ENCODE peak calls at places on chromosomes 12 and 14, in nine cellular contexts. P, F, A, U, N, Q, G, K and L are unnamed samples.

GRCh38 chr12:5085896-5086295 is 42.2 kb downstream of the KCNA5 start:
- DNase-seq in P (peak), F (peak), A (no peak), U (no peak), N (peak), Q (no peak), G (no peak), K (no peak), L (no peak)

GRCh38 chr12:6306599-6307220 is 3.8 kb upstream of the PLEKHG6 start:
- DNase-seq in P (no peak), F (no peak), A (peak), U (no peak), N (no peak), Q (no peak), G (no peak), K (peak), L (no peak)

GRCh38 chr12:126093911-126094310 is 1028.7 kb downstream of the AACS start:
- DNase-seq in P (peak), F (no peak), A (no peak), U (no peak), N (peak), Q (no peak), G (no peak), K (peak), L (no peak)

GRCh38 chr14:60168841-60169240 is 3.6 kb upstream of the DHRS7 start:
- DNase-seq in P (no peak), F (no peak), A (no peak), U (no peak), N (no peak), Q (no peak), G (no peak), K (no peak), L (peak)

GRCh38 chr14:35480119-35480769 is 53.7 kb upstream of the INSM2 start:
- DNase-seq in P (no peak), F (peak), A (no peak), U (no peak), N (peak), Q (no peak), G (no peak), K (peak), L (no peak)

GRCh38 chr14:89684139-89684538 is 267.1 kb upstream of the FOXN3 start:
- DNase-seq in P (no peak), F (no peak), A (no peak), U (no peak), N (no peak), Q (no peak), G (no peak), K (no peak), L (no peak)

GRCh38 chr14:65560340-65561027 is 148.0 kb downstream of the FUT8 start:
- DNase-seq in P (peak), F (no peak), A (no peak), U (no peak), N (no peak), Q (no peak), G (no peak), K (no peak), L (no peak)

GRCh38 chr12:112121780-112122565 is 3.4 kb upstream of the TRAFD1 start:
- DNase-seq in P (peak), F (peak), A (peak), U (peak), N (peak), Q (no peak), G (peak), K (peak), L (peak)

GRCh38 chr12:100279612-100280244 is 12.8 kb downstream of the SCYL2 start:
- DNase-seq in P (no peak), F (no peak), A (no peak), U (no peak), N (peak), Q (no peak), G (no peak), K (no peak), L (no peak)

GRCh38 chr12:104695453-104696148 is 238.9 kb downstream of the CHST11 start:
- DNase-seq in P (peak), F (peak), A (no peak), U (no peak), N (peak), Q (peak), G (no peak), K (peak), L (peak)

GRCh38 chr12:127620956-127621355 is 646.0 kb upstream of the TMEM132C start:
- DNase-seq in P (no peak), F (no peak), A (no peak), U (no peak), N (no peak), Q (no peak), G (no peak), K (no peak), L (no peak)

GRCh38 chr14:99664636-99665273 is 19.3 kb upstream of the CYP46A1 start:
- DNase-seq in P (no peak), F (no peak), A (no peak), U (no peak), N (no peak), Q (no peak), G (no peak), K (no peak), L (no peak)

GRCh38 chr14:96847451-96847850 is 50.3 kb downstream of the VRK1 start:
- DNase-seq in P (no peak), F (no peak), A (no peak), U (no peak), N (no peak), Q (no peak), G (no peak), K (no peak), L (no peak)

GRCh38 chr12:124693356-124693755 is 125.9 kb upstream of the NCOR2 start:
- DNase-seq in P (no peak), F (no peak), A (no peak), U (no peak), N (no peak), Q (no peak), G (no peak), K (no peak), L (no peak)

GRCh38 chr14:83147006-83147405 is 1613.4 kb upstream of the SEL1L start:
- DNase-seq in P (no peak), F (peak), A (no peak), U (no peak), N (no peak), Q (no peak), G (no peak), K (no peak), L (no peak)

GRCh38 chr14:64772394-64772950 is 68.2 kb downstream of the PLEKHG3 start:
- DNase-seq in P (no peak), F (no peak), A (no peak), U (no peak), N (no peak), Q (no peak), G (no peak), K (no peak), L (no peak)

GRCh38 chr12:113322353-113322752 is 12.6 kb downstream of the SLC8B1 start:
- DNase-seq in P (peak), F (peak), A (no peak), U (no peak), N (peak), Q (peak), G (no peak), K (peak), L (no peak)

GRCh38 chr14:80787876-80788275 is 153.7 kb downstream of the CEP128 start:
- DNase-seq in P (no peak), F (no peak), A (no peak), U (no peak), N (no peak), Q (no peak), G (no peak), K (peak), L (no peak)

GRCh38 chr14:105867961-105868599 is 341.7 kb downstream of the TMEM121 start:
- DNase-seq in P (no peak), F (no peak), A (no peak), U (no peak), N (no peak), Q (no peak), G (no peak), K (no peak), L (no peak)

DNA sequence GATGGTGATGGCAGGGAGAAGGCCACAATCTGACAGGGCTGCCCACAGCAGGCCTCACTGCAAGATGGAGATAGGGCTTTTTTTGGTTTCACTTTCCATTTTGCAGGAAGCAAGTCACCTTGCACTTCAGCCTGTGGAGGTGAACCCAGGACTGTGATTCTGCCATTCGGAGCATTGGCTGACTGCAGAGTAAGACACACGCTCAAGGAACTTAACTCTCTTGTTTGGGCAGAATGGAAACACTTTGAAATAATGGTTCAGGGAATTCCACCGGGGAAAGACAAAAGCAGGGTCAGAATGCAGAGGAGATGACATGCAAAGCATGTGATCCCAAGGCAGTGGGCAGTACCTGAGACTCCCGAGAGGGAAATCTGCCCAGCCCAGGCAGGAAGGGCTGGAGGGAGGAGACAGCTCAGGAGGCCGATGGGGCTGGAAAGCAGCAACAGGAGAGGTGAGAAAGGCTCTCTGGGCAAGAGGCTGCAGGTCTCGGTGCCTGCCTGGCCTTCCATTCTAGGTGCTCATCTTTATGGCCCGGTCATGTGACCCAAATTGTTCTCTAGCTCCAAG is 58.7 kb upstream of the PRMT8 start:
- DNase-seq in P (no peak), F (no peak), A (peak), U (no peak), N (peak), Q (no peak), G (no peak), K (peak), L (no peak)
- H3K4me3 ChIP-seq in P (no peak), F (no peak), A (no peak), U (no peak), N (no peak), Q (no peak), G (no peak), K (no peak), L (no peak)

GRCh38 chr14:68403794-68404522 is 388.9 kb downstream of the ZFP36L1 start:
- DNase-seq in P (no peak), F (no peak), A (no peak), U (no peak), N (no peak), Q (no peak), G (no peak), K (no peak), L (no peak)
- H3K4me3 ChIP-seq in P (no peak), F (no peak), A (no peak), U (no peak), N (no peak), Q (no peak), G (no peak), K (no peak), L (no peak)

GRCh38 chr12:57603758-57604453 is 718 bp upstream of the DTX3 start:
- DNase-seq in P (peak), F (peak), A (no peak), U (no peak), N (peak), Q (no peak), G (peak), K (peak), L (peak)
- H3K4me3 ChIP-seq in P (peak), F (peak), A (no peak), U (no peak), N (peak), Q (no peak), G (peak), K (peak), L (peak)

DNA sequence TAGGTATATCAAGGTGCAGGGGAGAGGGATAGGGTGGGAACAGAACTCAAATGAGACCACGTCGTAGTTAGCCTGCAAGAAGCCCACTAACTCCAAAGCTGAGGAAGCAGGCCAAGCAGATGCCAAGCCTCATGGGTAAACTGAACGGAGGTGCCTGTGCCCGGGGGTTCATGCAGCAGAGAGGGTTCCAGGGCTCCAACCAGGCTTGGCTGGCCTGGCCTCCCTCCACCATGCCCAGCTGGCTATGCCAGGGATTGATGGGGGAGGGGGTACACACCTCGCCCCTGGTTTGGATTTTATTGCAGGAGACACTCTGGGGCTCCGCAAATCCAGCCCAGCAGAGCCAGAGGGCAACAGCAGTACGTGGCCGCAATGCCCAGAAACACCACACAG is 27.3 kb downstream of the PXN start:
- DNase-seq in P (no peak), F (no peak), A (no peak), U (no peak), N (no peak), Q (no peak), G (no peak), K (no peak), L (no peak)
- H3K4me3 ChIP-seq in P (no peak), F (no peak), A (no peak), U (no peak), N (no peak), Q (no peak), G (no peak), K (no peak), L (no peak)

DNA sequence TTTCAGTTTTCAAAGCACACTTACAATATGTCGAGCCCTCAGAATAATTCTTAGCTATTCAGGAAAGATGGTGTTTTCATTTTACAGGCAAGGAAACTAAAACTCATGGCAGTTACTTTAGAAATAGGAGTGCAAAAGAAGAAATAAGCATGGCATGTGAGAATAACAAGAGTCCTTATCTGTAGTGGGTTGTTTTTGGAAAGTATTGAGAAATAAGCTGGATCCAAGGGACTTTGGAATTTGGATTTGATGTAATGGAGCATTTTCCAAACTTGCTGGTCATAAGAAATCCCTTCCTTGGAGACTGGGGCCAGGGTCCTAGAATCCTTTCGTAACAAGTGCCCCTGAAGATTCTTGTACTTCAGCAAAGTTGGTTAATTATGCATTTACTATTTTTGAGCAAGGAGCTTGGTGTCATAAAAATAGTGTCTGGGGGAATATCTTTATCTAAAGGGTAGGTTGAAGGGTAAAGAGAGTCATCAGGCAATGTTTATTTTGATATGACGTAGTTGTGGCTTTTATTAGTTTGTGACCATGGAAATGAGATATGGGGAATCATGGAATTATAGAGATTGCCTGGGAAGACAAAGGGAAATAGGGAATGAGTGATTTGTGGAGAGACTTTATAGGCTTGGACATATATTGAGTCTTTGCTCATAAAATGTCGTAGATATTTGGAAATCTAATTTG is 53.9 kb downstream of the WNK1 start:
- DNase-seq in P (no peak), F (peak), A (no peak), U (no peak), N (peak), Q (no peak), G (no peak), K (no peak), L (no peak)
- H3K4me3 ChIP-seq in P (no peak), F (no peak), A (no peak), U (no peak), N (no peak), Q (no peak), G (no peak), K (no peak), L (no peak)